ENCODE peak calls at places on chromosomes 2 and 18, in seven cellular contexts. R is thoracic aorta, S is dorsolateral prefrontal cortex, O is AG10803, T is fibroblast of pulmonary artery, D is HepG2, K is neural crest cell. C is an unnamed sample.
A peak's percentile ranks its signal among the peaks of the same experiment; 100 is the strongest.

GRCh38 chr18:75066223-75066622 is 142.7 kb downstream of the PTGR3 start:
- DNase-seq in S (no peak), O (no peak), K (no peak), T (no peak), D (no peak), R (no peak), C (no peak)

GRCh38 chr18:58556333-58557012 is 72.4 kb downstream of the ALPK2 start:
- DNase-seq in O (no peak), S (no peak), K (no peak), T (peak; percentile 63), D (no peak), R (no peak), C (no peak)

GRCh38 chr2:233331536-233331935 is 22.8 kb upstream of the DGKD start:
- DNase-seq in O (no peak), D (no peak), S (no peak), K (no peak), R (no peak), T (no peak), C (no peak)

GRCh38 chr18:75255113-75255512 is 44.5 kb downstream of the TSHZ1 start:
- DNase-seq in S (no peak), D (no peak), T (no peak), O (no peak), K (no peak), R (no peak), C (no peak)

GRCh38 chr2:60353863-60354262 is 199.6 kb downstream of the BCL11A start:
- DNase-seq in S (no peak), R (no peak), O (no peak), D (no peak), T (no peak), K (no peak), C (no peak)

GRCh38 chr2:55051026-55051866 is 995 bp upstream of the RTN4 start:
- DNase-seq in R (peak; percentile 69), K (peak; percentile 16), O (peak; percentile 100), T (peak; percentile 98), S (no peak), D (peak; percentile 80), C (no peak)

GRCh38 chr18:22102948-22103663 is 66.3 kb upstream of the GATA6 start:
- DNase-seq in S (no peak), O (no peak), D (no peak), T (no peak), R (no peak), K (no peak), C (no peak)

GRCh38 chr2:71605173-71605641 is 151.8 kb downstream of the DYSF start:
- DNase-seq in O (no peak), T (peak; percentile 34), K (no peak), D (no peak), R (no peak), S (no peak), C (peak; percentile 1)

GRCh38 chr2:96771792-96772618 is 11.3 kb downstream of the CNNM4 start:
- DNase-seq in R (no peak), O (no peak), T (no peak), K (no peak), S (no peak), D (no peak), C (no peak)

GRCh38 chr18:38552729-38553411 is 987.3 kb upstream of the CELF4 start:
- DNase-seq in R (no peak), D (no peak), T (no peak), O (no peak), K (no peak), S (no peak), C (no peak)

GRCh38 chr2:40401896-40402295 is 50.0 kb downstream of the SLC8A1 start:
- DNase-seq in S (no peak), R (no peak), T (peak; percentile 81), D (no peak), O (peak; percentile 84), K (no peak), C (no peak)

GRCh38 chr2:40343904-40344303 is 108.0 kb downstream of the SLC8A1 start:
- DNase-seq in K (no peak), T (peak; percentile 51), D (no peak), O (peak; percentile 89), R (no peak), S (no peak), C (no peak)

GRCh38 chr2:26976242-26976641 is 5.8 kb downstream of the MAPRE3 start:
- DNase-seq in D (no peak), S (no peak), O (peak; percentile 89), K (no peak), T (no peak), R (no peak), C (no peak)

GRCh38 chr2:65070856-65071255 is 14.6 kb downstream of the CEP68 start:
- DNase-seq in S (no peak), D (no peak), K (no peak), R (no peak), T (no peak), O (no peak), C (no peak)

GRCh38 chr2:86370579-86370978 is 33.2 kb upstream of the REEP1 start:
- DNase-seq in R (no peak), D (no peak), S (no peak), T (no peak), O (no peak), K (no peak), C (no peak)

GRCh38 chr18:8468911-8469310 is 140.3 kb upstream of the RAB12 start:
- DNase-seq in S (no peak), R (no peak), T (peak; percentile 35), O (no peak), D (no peak), K (no peak), C (peak; percentile 31)

GRCh38 chr2:38711558-38711957 is 39.6 kb downstream of the SRSF7 start:
- DNase-seq in T (no peak), O (no peak), S (no peak), K (no peak), R (no peak), D (no peak), C (no peak)

GRCh38 chr2:38706846-38707345 is 41.0 kb downstream of the GALM start:
- DNase-seq in R (no peak), O (no peak), D (no peak), S (no peak), T (no peak), K (no peak), C (no peak)

GRCh38 chr2:38708900-38709321 is 42.2 kb downstream of the SRSF7 start:
- DNase-seq in T (no peak), R (no peak), K (no peak), O (no peak), D (no peak), S (no peak), C (no peak)

GRCh38 chr2:38712413-38712812 is 38.7 kb downstream of the SRSF7 start:
- DNase-seq in D (no peak), K (no peak), O (no peak), R (no peak), T (no peak), S (no peak), C (no peak)

GRCh38 chr2:38709515-38710194 is 41.5 kb downstream of the SRSF7 start:
- DNase-seq in T (no peak), O (no peak), S (no peak), K (no peak), R (no peak), D (no peak), C (no peak)
- TF ChIP-seq CTCF in T (no peak), O (no peak), S (no peak), K (no peak), R (no peak), D (no peak), C (no peak)

GRCh38 chr2:20669609-20670314 is 2.8 kb downstream of the GDF7 start:
- DNase-seq in S (no peak), T (no peak), K (no peak), R (no peak), D (no peak), O (no peak), C (no peak)
- TF ChIP-seq CTCF in S (no peak), T (no peak), K (no peak), R (no peak), D (no peak), O (no peak), C (no peak)

GRCh38 chr2:225415809-225416208 is 16.3 kb downstream of the NYAP2 start:
- DNase-seq in K (no peak), O (no peak), R (no peak), D (no peak), S (no peak), T (no peak), C (no peak)

GRCh38 chr2:225416616-225417367 is 17.3 kb downstream of the NYAP2 start:
- DNase-seq in R (no peak), K (no peak), S (no peak), T (no peak), D (no peak), O (no peak), C (no peak)

GRCh38 chr2:225414902-225415301 is 15.4 kb downstream of the NYAP2 start:
- DNase-seq in S (no peak), T (no peak), K (no peak), D (no peak), R (no peak), O (no peak), C (no peak)

DNA sequence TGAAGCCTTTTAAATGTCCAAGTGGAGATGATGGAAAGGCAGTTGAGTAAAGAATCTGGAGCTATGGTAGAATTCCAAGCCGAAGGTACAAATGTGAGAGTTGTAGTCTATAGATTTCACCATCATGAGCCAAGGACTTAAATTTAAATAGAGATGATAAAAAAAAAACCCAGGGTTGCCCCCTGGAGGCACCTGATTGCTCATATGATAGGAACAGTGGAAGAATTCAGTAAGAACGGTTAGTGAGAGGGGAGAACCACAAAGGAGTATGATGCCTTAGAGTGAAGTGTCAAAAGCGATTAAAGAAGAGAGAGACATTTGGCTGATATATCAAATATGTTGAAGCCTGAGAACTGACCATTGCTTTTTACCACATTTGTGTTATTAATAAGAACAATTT is 11.9 kb downstream of the NYAP2 start:
- DNase-seq in K (no peak), T (no peak), O (no peak), S (no peak), R (no peak), D (no peak), C (no peak)
- TF ChIP-seq CTCF in K (no peak), T (no peak), O (no peak), S (no peak), R (no peak), D (no peak), C (no peak)

DNA sequence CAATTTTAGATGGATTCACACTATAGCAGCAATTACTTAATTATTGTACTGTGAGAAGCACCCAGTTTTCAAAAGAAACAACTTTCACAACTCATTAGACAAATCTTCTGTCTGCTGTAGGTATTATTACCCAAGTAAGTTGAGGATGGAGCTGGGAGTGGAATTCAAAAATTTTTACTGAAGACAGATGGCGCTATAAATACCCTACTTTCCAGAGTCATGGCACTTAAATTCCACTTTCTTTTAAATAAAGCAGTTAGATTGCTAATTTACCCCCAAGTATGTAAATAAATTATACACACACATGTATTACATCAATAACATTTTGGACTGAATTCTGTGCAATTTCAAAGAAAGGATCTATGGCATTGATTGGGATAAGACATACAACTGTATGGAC is 166.8 kb downstream of the FTCDNL1 start:
- DNase-seq in R (no peak), T (no peak), D (no peak), S (no peak), O (no peak), K (no peak), C (no peak)
- TF ChIP-seq CTCF in R (no peak), T (no peak), D (peak; percentile 13), S (no peak), O (no peak), K (no peak), C (no peak)

DNA sequence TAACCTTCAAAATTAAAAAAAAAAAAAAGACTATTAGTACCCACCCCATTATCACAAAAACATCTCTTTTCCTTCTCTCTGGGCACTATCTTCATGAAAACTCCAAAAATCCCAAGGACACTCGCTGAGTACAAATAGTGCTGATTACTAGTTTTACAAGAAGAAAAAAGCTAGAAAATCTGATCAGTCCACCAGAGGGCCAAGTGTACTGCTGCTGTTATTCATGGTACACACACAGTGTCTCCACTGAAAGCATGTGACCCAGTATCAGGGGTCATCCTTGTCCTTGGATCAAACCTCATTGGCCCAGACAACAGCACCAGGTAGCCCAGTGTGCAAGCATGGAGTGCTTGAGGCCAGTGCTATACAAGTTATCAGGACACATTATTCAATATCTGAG is 382.7 kb upstream of the KLHL29 start:
- DNase-seq in T (no peak), R (no peak), D (no peak), O (no peak), S (no peak), K (no peak), C (no peak)
- TF ChIP-seq CTCF in T (no peak), R (no peak), D (peak; percentile 12), O (no peak), S (no peak), K (peak; percentile 49), C (no peak)